ENCODE peak calls at places on chromosome 13, in seven cellular contexts. One of them, this sample, is unnamed.
A peak's percentile ranks its signal among the peaks of the same experiment; 100 is the strongest.

GRCh38 chr13:63041640-63042414 is 1626.2 kb upstream of the PCDH20 start:
- DNase-seq in iPS-NIHi11: no peak
- DNase-seq in cardiac fibroblast: peak; percentile 20
- DNase-seq in stimulated activated CD8-positive, alpha-beta memory T cell treated with anti-CD3 and anti-CD28 coated beads, Interleukin-7, amount 100 ng/mL, for 48 hours: no peak
- DNase-seq in MV-4-11: no peak
- DNase-seq in pancreas: no peak
- DNase-seq in LoVo: no peak
- DNase-seq in this sample: no peak

GRCh38 chr13:47594833-47595232 is 406.2 kb downstream of the SUCLA2 start:
- DNase-seq in stimulated activated CD8-positive, alpha-beta memory T cell treated with anti-CD3 and anti-CD28 coated beads, Interleukin-7, amount 100 ng/mL, for 48 hours: no peak
- DNase-seq in cardiac fibroblast: peak; percentile 11
- DNase-seq in MV-4-11: peak; percentile 61
- DNase-seq in pancreas: no peak
- DNase-seq in LoVo: no peak
- DNase-seq in iPS-NIHi11: peak; percentile 9
- DNase-seq in this sample: no peak

GRCh38 chr13:60467098-60467497 is 70.1 kb downstream of the TDRD3 start:
- DNase-seq in iPS-NIHi11: no peak
- DNase-seq in pancreas: no peak
- DNase-seq in stimulated activated CD8-positive, alpha-beta memory T cell treated with anti-CD3 and anti-CD28 coated beads, Interleukin-7, amount 100 ng/mL, for 48 hours: no peak
- DNase-seq in cardiac fibroblast: no peak
- DNase-seq in LoVo: no peak
- DNase-seq in MV-4-11: no peak
- DNase-seq in this sample: no peak

GRCh38 chr13:110434629-110435028 is 126.9 kb downstream of the RAB20 start:
- DNase-seq in pancreas: no peak
- DNase-seq in stimulated activated CD8-positive, alpha-beta memory T cell treated with anti-CD3 and anti-CD28 coated beads, Interleukin-7, amount 100 ng/mL, for 48 hours: no peak
- DNase-seq in MV-4-11: peak; percentile 48
- DNase-seq in cardiac fibroblast: no peak
- DNase-seq in LoVo: no peak
- DNase-seq in iPS-NIHi11: no peak
- DNase-seq in this sample: no peak

GRCh38 chr13:100423375-100423774 is 165.2 kb downstream of the GGACT start:
- DNase-seq in MV-4-11: peak; percentile 95
- DNase-seq in stimulated activated CD8-positive, alpha-beta memory T cell treated with anti-CD3 and anti-CD28 coated beads, Interleukin-7, amount 100 ng/mL, for 48 hours: no peak
- DNase-seq in pancreas: no peak
- DNase-seq in LoVo: peak; percentile 9
- DNase-seq in cardiac fibroblast: no peak
- DNase-seq in iPS-NIHi11: no peak
- DNase-seq in this sample: no peak

GRCh38 chr13:92896842-92897241 is 329.8 kb upstream of the GPC6 start:
- DNase-seq in LoVo: no peak
- DNase-seq in MV-4-11: no peak
- DNase-seq in stimulated activated CD8-positive, alpha-beta memory T cell treated with anti-CD3 and anti-CD28 coated beads, Interleukin-7, amount 100 ng/mL, for 48 hours: no peak
- DNase-seq in iPS-NIHi11: peak; percentile 61
- DNase-seq in pancreas: no peak
- DNase-seq in cardiac fibroblast: peak; percentile 57
- DNase-seq in this sample: no peak

GRCh38 chr13:93522486-93522885 is 295.9 kb downstream of the GPC6 start:
- DNase-seq in iPS-NIHi11: no peak
- DNase-seq in pancreas: no peak
- DNase-seq in LoVo: no peak
- DNase-seq in MV-4-11: no peak
- DNase-seq in cardiac fibroblast: peak; percentile 26
- DNase-seq in stimulated activated CD8-positive, alpha-beta memory T cell treated with anti-CD3 and anti-CD28 coated beads, Interleukin-7, amount 100 ng/mL, for 48 hours: no peak
- DNase-seq in this sample: no peak

GRCh38 chr13:67416047-67416925 is 186.2 kb upstream of the PCDH9 start:
- DNase-seq in pancreas: peak; percentile 58
- DNase-seq in LoVo: no peak
- DNase-seq in stimulated activated CD8-positive, alpha-beta memory T cell treated with anti-CD3 and anti-CD28 coated beads, Interleukin-7, amount 100 ng/mL, for 48 hours: no peak
- DNase-seq in MV-4-11: peak; percentile 4
- DNase-seq in cardiac fibroblast: peak; percentile 54
- DNase-seq in iPS-NIHi11: peak; percentile 61
- DNase-seq in this sample: peak; percentile 29

GRCh38 chr13:47990920-47991466 is 10.1 kb downstream of the SUCLA2 start:
- DNase-seq in cardiac fibroblast: no peak
- DNase-seq in stimulated activated CD8-positive, alpha-beta memory T cell treated with anti-CD3 and anti-CD28 coated beads, Interleukin-7, amount 100 ng/mL, for 48 hours: no peak
- DNase-seq in MV-4-11: no peak
- DNase-seq in iPS-NIHi11: no peak
- DNase-seq in pancreas: no peak
- DNase-seq in LoVo: no peak
- DNase-seq in this sample: no peak

GRCh38 chr13:112106467-112107141 is 39.7 kb downstream of the SOX1 start:
- DNase-seq in stimulated activated CD8-positive, alpha-beta memory T cell treated with anti-CD3 and anti-CD28 coated beads, Interleukin-7, amount 100 ng/mL, for 48 hours: no peak
- DNase-seq in cardiac fibroblast: no peak
- DNase-seq in iPS-NIHi11: peak; percentile 50
- DNase-seq in LoVo: no peak
- DNase-seq in pancreas: no peak
- DNase-seq in MV-4-11: no peak
- DNase-seq in this sample: no peak

GRCh38 chr13:51275101-51275500 is 52.9 kb downstream of the FAM124A start:
- DNase-seq in LoVo: no peak
- DNase-seq in MV-4-11: no peak
- DNase-seq in stimulated activated CD8-positive, alpha-beta memory T cell treated with anti-CD3 and anti-CD28 coated beads, Interleukin-7, amount 100 ng/mL, for 48 hours: no peak
- DNase-seq in iPS-NIHi11: no peak
- DNase-seq in cardiac fibroblast: no peak
- DNase-seq in pancreas: no peak
- DNase-seq in this sample: no peak

GRCh38 chr13:112819111-112819510 is 129.3 kb downstream of the ATP11A start:
- DNase-seq in LoVo: no peak
- DNase-seq in MV-4-11: no peak
- DNase-seq in stimulated activated CD8-positive, alpha-beta memory T cell treated with anti-CD3 and anti-CD28 coated beads, Interleukin-7, amount 100 ng/mL, for 48 hours: no peak
- DNase-seq in pancreas: no peak
- DNase-seq in cardiac fibroblast: no peak
- DNase-seq in iPS-NIHi11: no peak
- DNase-seq in this sample: peak; percentile 21

GRCh38 chr13:47332149-47332548 is 435.3 kb upstream of the HTR2A start:
- DNase-seq in cardiac fibroblast: peak; percentile 73
- DNase-seq in LoVo: no peak
- DNase-seq in MV-4-11: no peak
- DNase-seq in iPS-NIHi11: no peak
- DNase-seq in pancreas: no peak
- DNase-seq in stimulated activated CD8-positive, alpha-beta memory T cell treated with anti-CD3 and anti-CD28 coated beads, Interleukin-7, amount 100 ng/mL, for 48 hours: no peak
- DNase-seq in this sample: no peak

GRCh38 chr13:29513981-29514719 is 81.3 kb downstream of the SLC7A1 start:
- DNase-seq in cardiac fibroblast: no peak
- DNase-seq in MV-4-11: no peak
- DNase-seq in pancreas: peak; percentile 56
- DNase-seq in LoVo: no peak
- DNase-seq in iPS-NIHi11: no peak
- DNase-seq in stimulated activated CD8-positive, alpha-beta memory T cell treated with anti-CD3 and anti-CD28 coated beads, Interleukin-7, amount 100 ng/mL, for 48 hours: no peak
- DNase-seq in this sample: no peak

GRCh38 chr13:23321534-23322241 is 111.8 kb downstream of the SACS start:
- DNase-seq in iPS-NIHi11: no peak
- DNase-seq in pancreas: no peak
- DNase-seq in MV-4-11: no peak
- DNase-seq in stimulated activated CD8-positive, alpha-beta memory T cell treated with anti-CD3 and anti-CD28 coated beads, Interleukin-7, amount 100 ng/mL, for 48 hours: no peak
- DNase-seq in cardiac fibroblast: peak; percentile 84
- DNase-seq in LoVo: peak; percentile 50
- DNase-seq in this sample: no peak

GRCh38 chr13:45179428-45179827 is 21.4 kb downstream of the KCTD4 start:
- DNase-seq in pancreas: no peak
- DNase-seq in LoVo: peak; percentile 30
- DNase-seq in iPS-NIHi11: no peak
- DNase-seq in MV-4-11: no peak
- DNase-seq in cardiac fibroblast: no peak
- DNase-seq in stimulated activated CD8-positive, alpha-beta memory T cell treated with anti-CD3 and anti-CD28 coated beads, Interleukin-7, amount 100 ng/mL, for 48 hours: no peak
- DNase-seq in this sample: no peak

GRCh38 chr13:88329066-88329465 is 657.9 kb downstream of the SLITRK5 start:
- DNase-seq in stimulated activated CD8-positive, alpha-beta memory T cell treated with anti-CD3 and anti-CD28 coated beads, Interleukin-7, amount 100 ng/mL, for 48 hours: no peak
- DNase-seq in pancreas: no peak
- DNase-seq in LoVo: no peak
- DNase-seq in iPS-NIHi11: no peak
- DNase-seq in cardiac fibroblast: no peak
- DNase-seq in MV-4-11: no peak
- DNase-seq in this sample: no peak

GRCh38 chr13:107457686-107458085 is 757.6 kb downstream of the LIG4 start:
- DNase-seq in MV-4-11: no peak
- DNase-seq in LoVo: no peak
- DNase-seq in iPS-NIHi11: no peak
- DNase-seq in pancreas: no peak
- DNase-seq in cardiac fibroblast: no peak
- DNase-seq in stimulated activated CD8-positive, alpha-beta memory T cell treated with anti-CD3 and anti-CD28 coated beads, Interleukin-7, amount 100 ng/mL, for 48 hours: no peak
- DNase-seq in this sample: no peak

GRCh38 chr13:45879666-45880065 is 28.1 kb upstream of the SIAH3 start:
- DNase-seq in iPS-NIHi11: peak; percentile 52
- DNase-seq in pancreas: no peak
- DNase-seq in LoVo: peak; percentile 27
- DNase-seq in MV-4-11: no peak
- DNase-seq in stimulated activated CD8-positive, alpha-beta memory T cell treated with anti-CD3 and anti-CD28 coated beads, Interleukin-7, amount 100 ng/mL, for 48 hours: no peak
- DNase-seq in cardiac fibroblast: no peak
- DNase-seq in this sample: peak; percentile 48

GRCh38 chr13:73449258-73449657 is 390.5 kb downstream of the KLF5 start:
- DNase-seq in pancreas: no peak
- DNase-seq in stimulated activated CD8-positive, alpha-beta memory T cell treated with anti-CD3 and anti-CD28 coated beads, Interleukin-7, amount 100 ng/mL, for 48 hours: no peak
- DNase-seq in cardiac fibroblast: no peak
- DNase-seq in LoVo: no peak
- DNase-seq in MV-4-11: no peak
- DNase-seq in iPS-NIHi11: no peak
- DNase-seq in this sample: no peak

GRCh38 chr13:48862572-48862971 is 113.1 kb upstream of the FNDC3A start:
- DNase-seq in pancreas: no peak
- DNase-seq in LoVo: no peak
- DNase-seq in iPS-NIHi11: no peak
- DNase-seq in cardiac fibroblast: no peak
- DNase-seq in MV-4-11: peak; percentile 97
- DNase-seq in stimulated activated CD8-positive, alpha-beta memory T cell treated with anti-CD3 and anti-CD28 coated beads, Interleukin-7, amount 100 ng/mL, for 48 hours: no peak
- DNase-seq in this sample: no peak

GRCh38 chr13:91054902-91055301 is 292.6 kb upstream of the MIR17HG start:
- DNase-seq in cardiac fibroblast: no peak
- DNase-seq in MV-4-11: no peak
- DNase-seq in iPS-NIHi11: no peak
- DNase-seq in stimulated activated CD8-positive, alpha-beta memory T cell treated with anti-CD3 and anti-CD28 coated beads, Interleukin-7, amount 100 ng/mL, for 48 hours: no peak
- DNase-seq in pancreas: no peak
- DNase-seq in LoVo: no peak
- DNase-seq in this sample: no peak

GRCh38 chr13:26484196-26484595 is 73.3 kb upstream of the WASF3 start:
- DNase-seq in MV-4-11: no peak
- DNase-seq in cardiac fibroblast: no peak
- DNase-seq in iPS-NIHi11: no peak
- DNase-seq in pancreas: no peak
- DNase-seq in LoVo: no peak
- DNase-seq in stimulated activated CD8-positive, alpha-beta memory T cell treated with anti-CD3 and anti-CD28 coated beads, Interleukin-7, amount 100 ng/mL, for 48 hours: no peak
- DNase-seq in this sample: no peak

GRCh38 chr13:81714513-81714912 is 1373.6 kb upstream of the SPRY2 start:
- DNase-seq in LoVo: no peak
- DNase-seq in iPS-NIHi11: no peak
- DNase-seq in pancreas: no peak
- DNase-seq in stimulated activated CD8-positive, alpha-beta memory T cell treated with anti-CD3 and anti-CD28 coated beads, Interleukin-7, amount 100 ng/mL, for 48 hours: no peak
- DNase-seq in cardiac fibroblast: no peak
- DNase-seq in MV-4-11: no peak
- DNase-seq in this sample: no peak

GRCh38 chr13:28475916-28476725 is 18.8 kb downstream of the FLT1 start:
- DNase-seq in cardiac fibroblast: peak; percentile 94
- DNase-seq in iPS-NIHi11: no peak
- DNase-seq in pancreas: no peak
- DNase-seq in LoVo: peak; percentile 78
- DNase-seq in stimulated activated CD8-positive, alpha-beta memory T cell treated with anti-CD3 and anti-CD28 coated beads, Interleukin-7, amount 100 ng/mL, for 48 hours: no peak
- DNase-seq in MV-4-11: peak; percentile 68
- DNase-seq in this sample: no peak

GRCh38 chr13:30429721-30430694 is 7.7 kb downstream of the UBE2L5 start:
- DNase-seq in stimulated activated CD8-positive, alpha-beta memory T cell treated with anti-CD3 and anti-CD28 coated beads, Interleukin-7, amount 100 ng/mL, for 48 hours: no peak
- DNase-seq in cardiac fibroblast: peak; percentile 76
- DNase-seq in iPS-NIHi11: no peak
- DNase-seq in pancreas: no peak
- DNase-seq in MV-4-11: peak; percentile 68
- DNase-seq in LoVo: peak; percentile 75
- DNase-seq in this sample: no peak

GRCh38 chr13:91767681-91768080 is 369.3 kb downstream of the GPC5 start:
- DNase-seq in iPS-NIHi11: no peak
- DNase-seq in pancreas: no peak
- DNase-seq in cardiac fibroblast: no peak
- DNase-seq in MV-4-11: no peak
- DNase-seq in stimulated activated CD8-positive, alpha-beta memory T cell treated with anti-CD3 and anti-CD28 coated beads, Interleukin-7, amount 100 ng/mL, for 48 hours: no peak
- DNase-seq in LoVo: no peak
- DNase-seq in this sample: no peak

This sample was measured in stomach.